ENCODE peak calls at places on chromosomes 12 and 14, in five cellular contexts. O, Q, K, D and J are unnamed samples.

GRCh38 chr14:25090281-25090680 is 40.3 kb upstream of the STXBP6 start:
- DNase-seq in O (no peak), D (no peak), K (no peak), Q (peak; percentile 22), J (no peak)

GRCh38 chr12:70637686-70638085 is 457 bp upstream of the PTPRB start:
- DNase-seq in Q (no peak), O (no peak), D (no peak), K (no peak), J (peak; percentile 50)

GRCh38 chr12:85798122-85798521 is 38.1 kb downstream of the RASSF9 start:
- DNase-seq in Q (no peak), D (no peak), K (no peak), O (no peak), J (no peak)

GRCh38 chr14:62980693-62981092 is 64.6 kb downstream of the KCNH5 start:
- DNase-seq in D (no peak), Q (no peak), O (no peak), K (no peak), J (no peak)

GRCh38 chr12:118271199-118271598 is 101.5 kb downstream of the TAOK3 start:
- DNase-seq in O (no peak), Q (no peak), D (no peak), K (no peak), J (no peak)

GRCh38 chr12:53599579-53599978 is 26.6 kb downstream of the ATF7 start:
- DNase-seq in K (no peak), Q (no peak), D (no peak), O (no peak), J (no peak)

GRCh38 chr14:77181603-77182437 is at the start of gene TMEM63C:
- DNase-seq in O (peak; percentile 94), K (peak; percentile 68), D (peak; percentile 93), Q (peak; percentile 17), J (peak; percentile 95)

GRCh38 chr12:27822076-27822712 is 42.2 kb upstream of the MANSC4 start:
- DNase-seq in K (no peak), D (no peak), Q (peak; percentile 83), O (no peak), J (no peak)

GRCh38 chr12:15575797-15576560 is 213.2 kb downstream of the EPS8 start:
- DNase-seq in D (no peak), O (no peak), Q (no peak), K (no peak), J (no peak)

GRCh38 chr14:81485372-81485771 is 48.3 kb downstream of the SEL1L start:
- DNase-seq in Q (no peak), D (no peak), O (no peak), K (no peak), J (no peak)

GRCh38 chr14:34179723-34180122 is 228.8 kb upstream of the EGLN3 start:
- DNase-seq in K (no peak), D (peak; percentile 83), Q (no peak), O (peak; percentile 54), J (peak; percentile 91)

GRCh38 chr14:100132903-100133510 is 26.4 kb downstream of the DEGS2 start:
- DNase-seq in D (no peak), O (no peak), Q (no peak), K (no peak), J (no peak)

GRCh38 chr14:93965287-93965821 is 11.0 kb downstream of the ASB2 start:
- DNase-seq in K (no peak), O (no peak), Q (peak; percentile 66), D (no peak), J (no peak)

GRCh38 chr12:75960086-75960910 is 71.3 kb downstream of the PHLDA1 start:
- DNase-seq in Q (no peak), O (peak; percentile 56), D (no peak), K (no peak), J (peak; percentile 40)

GRCh38 chr12:43937947-43938346 is 102.1 kb downstream of the TMEM117 start:
- DNase-seq in K (no peak), Q (peak; percentile 12), D (peak; percentile 58), O (no peak), J (no peak)

GRCh38 chr14:21068521-21069387 is 1.4 kb upstream of the ARHGEF40 start:
- DNase-seq in K (no peak), D (peak; percentile 86), Q (peak; percentile 38), O (peak; percentile 90), J (peak; percentile 71)

GRCh38 chr12:2998789-2999264 is 39.6 kb downstream of the TEAD4 start:
- DNase-seq in D (no peak), K (no peak), O (no peak), Q (peak; percentile 82), J (no peak)

GRCh38 chr12:74985986-74986319 is 223.7 kb downstream of the KCNC2 start:
- DNase-seq in Q (no peak), D (no peak), O (no peak), K (no peak), J (no peak)

GRCh38 chr12:90970471-90970870 is 15.5 kb upstream of the CCER1 start:
- DNase-seq in Q (peak; percentile 66), O (no peak), K (no peak), D (no peak), J (no peak)

GRCh38 chr14:33839193-33840076 is 111.4 kb downstream of the EGLN3 start:
- DNase-seq in O (peak; percentile 66), D (peak; percentile 73), K (no peak), Q (peak; percentile 34), J (peak; percentile 67)

GRCh38 chr14:61965030-61965745 is 203.0 kb downstream of the SNAPC1 start:
- DNase-seq in D (no peak), O (no peak), K (no peak), Q (peak; percentile 35), J (no peak)

GRCh38 chr12:104877107-104877705 is 80.9 kb downstream of the SLC41A2 start:
- DNase-seq in Q (peak; percentile 33), D (peak; percentile 4), K (no peak), O (peak; percentile 5), J (peak; percentile 16)

GRCh38 chr12:106058256-106059182 is 80.2 kb downstream of the NUAK1 start:
- DNase-seq in D (no peak), K (no peak), Q (peak; percentile 77), O (no peak), J (no peak)

GRCh38 chr14:33309081-33309480 is 370.4 kb downstream of the NPAS3 start:
- DNase-seq in K (no peak), Q (no peak), O (no peak), D (no peak), J (no peak)

GRCh38 chr14:102323102-102323501 is 3.6 kb downstream of the ZNF839 start:
- DNase-seq in Q (peak; percentile 90), K (peak; percentile 75), D (peak; percentile 23), O (no peak), J (peak; percentile 84)

GRCh38 chr14:32364941-32365340 is 35.8 kb downstream of the AKAP6 start:
- DNase-seq in D (no peak), O (no peak), Q (no peak), K (no peak), J (no peak)

GRCh38 chr14:85273099-85273677 is 256.8 kb upstream of the FLRT2 start:
- DNase-seq in D (no peak), Q (no peak), O (no peak), K (no peak), J (no peak)